ENCODE peak calls at places on chromosomes 2 and 18, in five cellular contexts. J is psoas muscle, G is HT1080, B is NCI-H1092, Y is mucosa of descending colon. Z is an unnamed sample.

GRCh38 chr18:69795785-69796184 is 151.9 kb downstream of the CD226 start:
- DNase-seq in G (peak), B (no peak), J (no peak), Y (no peak), Z (no peak)

GRCh38 chr2:107936427-107937359 is 49.6 kb upstream of the SLC5A7 start:
- DNase-seq in B (no peak), J (no peak), Y (no peak), G (no peak), Z (no peak)

GRCh38 chr2:239110595-239111048 is 262.7 kb downstream of the TWIST2 start:
- DNase-seq in J (no peak), Y (no peak), G (no peak), B (no peak), Z (peak)

GRCh38 chr2:174784316-174784715 is 20.0 kb upstream of the CHRNA1 start:
- DNase-seq in J (no peak), G (no peak), B (no peak), Y (no peak), Z (no peak)

GRCh38 chr2:161386228-161386627 is 29.9 kb upstream of the TBR1 start:
- DNase-seq in Y (no peak), G (no peak), J (no peak), B (no peak), Z (no peak)

GRCh38 chr2:169073972-169074751 is 4.8 kb downstream of the DHRS9 start:
- DNase-seq in B (no peak), G (no peak), Y (no peak), J (no peak), Z (no peak)

GRCh38 chr2:19806591-19806990 is 95.2 kb downstream of the TTC32 start:
- DNase-seq in Y (no peak), G (no peak), B (no peak), J (no peak), Z (no peak)

GRCh38 chr18:4704766-4705165 is 249.7 kb upstream of the DLGAP1 start:
- DNase-seq in B (no peak), G (no peak), Y (no peak), J (no peak), Z (no peak)

GRCh38 chr2:238167761-238168160 is 9.0 kb downstream of the ERFE start:
- DNase-seq in J (no peak), G (no peak), Y (no peak), B (no peak), Z (no peak)

GRCh38 chr2:5766621-5767020 is 74.4 kb downstream of the SOX11 start:
- DNase-seq in G (no peak), B (no peak), Y (no peak), J (no peak), Z (no peak)

GRCh38 chr2:45649457-45649854 is 2.0 kb upstream of the PRKCE start:
- DNase-seq in Y (no peak), B (no peak), J (no peak), G (no peak), Z (no peak)

GRCh38 chr2:214410918-214411554 is at the start of gene VWC2L:
- DNase-seq in B (no peak), Y (peak), G (peak), J (peak), Z (peak)

GRCh38 chr2:140580799-140581198 is 1550.0 kb downstream of the LRP1B start:
- DNase-seq in G (no peak), Y (no peak), J (no peak), B (no peak), Z (no peak)

GRCh38 chr2:215637658-215638057 is 201.8 kb upstream of the FN1 start:
- DNase-seq in G (no peak), B (no peak), J (no peak), Y (no peak), Z (no peak)

GRCh38 chr2:189570565-189570964 is 10.0 kb downstream of the SLC40A1 start:
- DNase-seq in B (no peak), Y (no peak), J (no peak), G (peak), Z (no peak)

GRCh38 chr18:48454146-48454796 is 45.1 kb upstream of the ZBTB7C start:
- DNase-seq in Y (no peak), G (no peak), B (no peak), J (no peak), Z (peak)

GRCh38 chr2:179963626-179964025 is 43.5 kb downstream of the CWC22 start:
- DNase-seq in J (no peak), Y (no peak), G (peak), B (no peak), Z (no peak)

GRCh38 chr18:3218817-3219216 is 951 bp downstream of the MYOM1 start:
- DNase-seq in Y (no peak), B (no peak), G (no peak), J (no peak), Z (no peak)

GRCh38 chr2:117958186-117958585 is 55.7 kb downstream of the CCDC93 start:
- DNase-seq in B (no peak), Y (no peak), G (peak), J (no peak), Z (no peak)

Z was measured in body of pancreas.